ENCODE peak calls at places on chromosomes 13 and 19, in ten cellular contexts. I is NAMALWA, Y is T-helper 1 cell, B is Peyer's patch, C is keratinocyte, S is MCF 10A, Q is nucleus accumbens, H is DMS 273 treated with DMSO at 0.1 percent for 48 hours, T is HuH-7, A is nephron progenitor cell. K is an unnamed sample.

GRCh38 chr13:44331912-44332840 is 41.4 kb upstream of the SERP2 start:
- DNase-seq in H (peak), C (no peak), Q (peak), Y (no peak), A (no peak), B (peak), T (no peak), S (peak), I (no peak), K (peak)

GRCh38 chr13:102198418-102199322 is 203.2 kb downstream of the FGF14 start:
- DNase-seq in S (peak), Q (no peak), T (no peak), A (no peak), I (no peak), C (no peak), Y (no peak), H (no peak), B (no peak), K (no peak)

GRCh38 chr19:58581227-58582141 is 8.3 kb upstream of the MZF1 start:
- DNase-seq in B (peak), T (peak), C (no peak), I (peak), S (peak), A (peak), Q (no peak), H (no peak), Y (peak), K (peak)

GRCh38 chr19:29737461-29738000 is 22.5 kb upstream of the C19orf12 start:
- DNase-seq in C (no peak), Y (no peak), H (no peak), A (no peak), B (no peak), I (no peak), T (no peak), S (no peak), Q (no peak), K (no peak)

GRCh38 chr19:4613258-4613751 is 26.0 kb upstream of the TNFAIP8L1 start:
- DNase-seq in I (no peak), C (no peak), T (no peak), A (no peak), Y (no peak), S (no peak), Q (no peak), B (no peak), H (no peak), K (no peak)

GRCh38 chr19:12648088-12648487 is 18.5 kb downstream of the MAN2B1 start:
- DNase-seq in S (no peak), I (no peak), B (no peak), C (no peak), T (no peak), H (no peak), Q (no peak), Y (no peak), A (no peak), K (no peak)

GRCh38 chr13:48531416-48532145 is 1.3 kb downstream of the RCBTB2 start:
- DNase-seq in H (no peak), A (no peak), B (no peak), C (no peak), S (no peak), T (no peak), I (peak), Q (no peak), Y (peak), K (no peak)

GRCh38 chr19:46755077-46755852 is 9.0 kb upstream of the STRN4 start:
- DNase-seq in S (no peak), A (no peak), C (no peak), Y (no peak), Q (no peak), I (no peak), H (no peak), T (no peak), B (no peak), K (no peak)

GRCh38 chr19:47284324-47284899 is 9.7 kb downstream of the INAFM1 start:
- DNase-seq in S (peak), H (no peak), C (no peak), T (peak), A (peak), Y (peak), B (peak), Q (peak), I (peak), K (no peak)

GRCh38 chr13:38147050-38147449 is 202.6 kb upstream of the UFM1 start:
- DNase-seq in A (no peak), Q (no peak), C (no peak), Y (no peak), H (no peak), T (no peak), S (no peak), B (no peak), I (no peak), K (no peak)

GRCh38 chr19:42115219-42115618 is 17.0 kb downstream of the POU2F2 start:
- DNase-seq in S (no peak), Y (no peak), I (peak), T (no peak), C (no peak), Q (no peak), H (no peak), A (no peak), B (no peak), K (no peak)

GRCh38 chr13:102799544-102800144 is 725 bp downstream of the BIVM start:
- DNase-seq in C (no peak), Y (no peak), I (no peak), A (peak), T (peak), S (peak), B (no peak), Q (peak), H (no peak), K (no peak)

GRCh38 chr13:64531400-64531799 is 2698.7 kb downstream of the PCDH9 start:
- DNase-seq in B (no peak), S (no peak), Y (no peak), C (no peak), I (no peak), Q (no peak), H (no peak), A (no peak), T (no peak), K (no peak)

GRCh38 chr13:46184277-46184699 is 2.3 kb upstream of the LCP1 start:
- DNase-seq in Q (no peak), Y (peak), H (peak), T (peak), C (no peak), B (peak), A (peak), I (peak), S (peak), K (no peak)

GRCh38 chr13:29801737-29802305 is 48.6 kb downstream of the UBL3 start:
- DNase-seq in T (no peak), C (no peak), H (no peak), Y (no peak), S (no peak), A (no peak), Q (no peak), B (no peak), I (peak), K (no peak)

GRCh38 chr13:83773961-83774360 is 108.3 kb downstream of the SLITRK1 start:
- DNase-seq in Y (no peak), Q (no peak), T (no peak), C (no peak), I (no peak), H (no peak), B (no peak), A (no peak), S (no peak), K (no peak)

GRCh38 chr13:77678691-77679090 is 18.8 kb upstream of the SLAIN1 start:
- DNase-seq in H (no peak), B (no peak), T (no peak), C (no peak), A (no peak), Q (no peak), S (no peak), Y (no peak), I (no peak), K (no peak)

GRCh38 chr13:59643239-59643865 is 520.4 kb downstream of the DIAPH3 start:
- DNase-seq in Y (no peak), S (no peak), H (no peak), Q (no peak), B (no peak), A (no peak), C (no peak), I (no peak), T (no peak), K (no peak)

GRCh38 chr19:45470147-45471081 is 2.6 kb downstream of the FOSB start:
- DNase-seq in B (no peak), Q (peak), H (no peak), S (peak), C (peak), A (peak), I (peak), Y (no peak), T (no peak), K (no peak)

GRCh38 chr19:39617745-39618144 is 15.4 kb downstream of the LGALS13 start:
- DNase-seq in H (no peak), C (no peak), Q (no peak), S (no peak), I (no peak), A (no peak), T (no peak), B (no peak), Y (no peak), K (no peak)

GRCh38 chr13:79812070-79812850 is 331.3 kb downstream of the NDFIP2 start:
- DNase-seq in T (no peak), H (no peak), I (peak), Y (no peak), Q (no peak), A (no peak), C (no peak), S (no peak), B (no peak), K (no peak)

GRCh38 chr19:52099497-52100138 is 4.1 kb upstream of the ZNF841 start:
- DNase-seq in B (no peak), T (no peak), H (no peak), Y (no peak), A (no peak), C (no peak), S (no peak), I (no peak), Q (no peak), K (no peak)

GRCh38 chr13:74325106-74325505 is 190.9 kb upstream of the KLF12 start:
- DNase-seq in C (no peak), T (peak), A (no peak), Y (no peak), S (peak), Q (no peak), B (no peak), I (no peak), H (no peak), K (peak)

GRCh38 chr19:5244351-5244750 is 96.3 kb downstream of the PTPRS start:
- DNase-seq in H (no peak), C (no peak), B (no peak), I (no peak), Q (no peak), T (no peak), Y (no peak), A (no peak), S (no peak), K (no peak)

GRCh38 chr13:112241288-112241687 is 134.9 kb upstream of the SPACA7 start:
- DNase-seq in Q (no peak), T (no peak), S (no peak), B (no peak), H (no peak), Y (no peak), I (no peak), A (no peak), C (no peak), K (no peak)

GRCh38 chr13:71054358-71054757 is 812.6 kb downstream of the DACH1 start:
- DNase-seq in H (no peak), Y (no peak), I (no peak), Q (no peak), A (no peak), T (no peak), C (no peak), B (no peak), S (no peak), K (no peak)

GRCh38 chr19:33794578-33795369 is 1.9 kb upstream of the KCTD15 start:
- DNase-seq in T (no peak), C (no peak), Q (no peak), I (no peak), B (no peak), S (no peak), Y (no peak), A (peak), H (no peak), K (no peak)

GRCh38 chr13:71718931-71719330 is 148.1 kb downstream of the DACH1 start:
- DNase-seq in A (no peak), B (no peak), C (no peak), S (no peak), H (no peak), I (no peak), Q (no peak), Y (no peak), T (no peak), K (no peak)